ENCODE peak calls at places on chromosomes 11 and 22, in four cellular contexts. M is A549, L is tibial nerve, I is psoas muscle. A is an unnamed sample.

GRCh38 chr11:134395002-134395401 is 17.0 kb downstream of the B3GAT1 start:
- DNase-seq in M (no peak), L (no peak), I (no peak), A (peak; percentile 18)

GRCh38 chr22:27670701-27671412 is 130.7 kb downstream of the MN1 start:
- DNase-seq in M (no peak), L (no peak), I (peak; percentile 50), A (peak; percentile 49)

GRCh38 chr11:20351870-20352269 is 11.6 kb upstream of the HTATIP2 start:
- DNase-seq in M (no peak), L (no peak), I (no peak), A (no peak)

GRCh38 chr11:64400096-64400495 is 41.1 kb downstream of the RPS6KA4 start:
- DNase-seq in M (no peak), L (no peak), I (peak; percentile 39), A (no peak)

GRCh38 chr22:37299969-37300509 is 17.7 kb downstream of the CYTH4 start:
- DNase-seq in M (no peak), L (no peak), I (no peak), A (no peak)

GRCh38 chr11:35714882-35715612 is 52.5 kb downstream of the TRIM44 start:
- DNase-seq in M (no peak), L (no peak), I (no peak), A (no peak)

GRCh38 chr11:28343304-28344233 is 235.4 kb downstream of the METTL15 start:
- DNase-seq in M (peak; percentile 24), L (no peak), I (no peak), A (no peak)

GRCh38 chr22:41910599-41911291 is 4.1 kb downstream of the SHISA8 start:
- DNase-seq in M (no peak), L (no peak), I (no peak), A (no peak)

GRCh38 chr11:47394322-47395224 is 13.8 kb upstream of the SLC39A13 start:
- DNase-seq in M (no peak), L (no peak), I (peak; percentile 53), A (peak; percentile 65)

GRCh38 chr11:3206128-3206921 is 12.3 kb downstream of the MRGPRG start:
- DNase-seq in M (no peak), L (no peak), I (peak; percentile 3), A (peak; percentile 17)

GRCh38 chr11:44760917-44761545 is 34.3 kb downstream of the TSPAN18 start:
- DNase-seq in M (peak; percentile 71), L (peak; percentile 56), I (no peak), A (peak; percentile 29)

GRCh38 chr11:75403983-75404658 is 4.8 kb downstream of the RPS3 start:
- DNase-seq in M (no peak), L (no peak), I (no peak), A (no peak)

GRCh38 chr11:55607545-55607944 is at the start of gene OR4C11:
- DNase-seq in M (no peak), L (no peak), I (no peak), A (no peak)

GRCh38 chr22:43628253-43628649 is 183.9 kb downstream of the EFCAB6 start:
- DNase-seq in M (no peak), L (no peak), I (no peak), A (no peak)

GRCh38 chr11:111963786-111964385 is 26.7 kb downstream of the DIXDC1 start:
- DNase-seq in M (no peak), L (no peak), I (no peak), A (no peak)

GRCh38 chr22:46063861-46064235 is 86.5 kb upstream of the PPARA start:
- DNase-seq in M (no peak), L (peak; percentile 28), I (no peak), A (no peak)
- H3K4me1 ChIP-seq in M (peaks cover 20% of the 10 kb centered on the region), L (peaks cover 57% of the 10 kb centered on the region), I (peaks cover 63% of the 10 kb centered on the region), A (peaks cover 34% of the 10 kb centered on the region)

GRCh38 chr11:83069441-83070043 is 2.2 kb downstream of the RAB30 start:
- DNase-seq in M (no peak), L (no peak), I (no peak), A (no peak)
- H3K4me1 ChIP-seq in M (peaks cover 25% of the 10 kb centered on the region), L (peaks cover 26% of the 10 kb centered on the region), I (peaks cover 52% of the 10 kb centered on the region), A (peaks cover 14% of the 10 kb centered on the region)

DNA sequence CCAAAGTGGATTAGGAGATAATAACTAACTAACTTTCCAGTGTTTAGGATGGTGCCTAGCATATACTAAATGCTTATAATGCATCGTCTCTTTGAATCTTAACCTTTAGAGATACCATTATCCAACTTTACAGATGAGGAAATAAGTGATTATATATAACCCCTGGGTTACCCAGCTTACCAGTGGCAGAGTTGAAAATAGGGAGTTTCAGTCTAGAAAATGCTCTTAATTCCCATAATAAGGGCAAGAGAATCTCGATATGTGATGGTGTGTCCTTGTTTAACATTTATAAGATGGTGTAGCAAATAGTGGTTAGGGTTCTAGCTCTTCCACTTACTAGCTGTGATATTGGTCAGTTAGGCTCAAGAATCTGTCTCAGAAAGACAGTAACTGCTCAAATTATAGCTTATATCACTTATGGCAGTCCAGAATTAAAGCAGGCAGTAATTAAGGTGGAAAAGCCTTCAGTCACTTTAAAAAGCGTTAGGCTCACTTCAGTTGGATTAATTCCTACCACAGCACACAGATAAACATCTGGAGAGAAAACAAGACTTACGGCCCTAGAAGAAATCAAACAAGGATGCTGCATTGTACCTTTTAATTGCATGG is 6.3 kb downstream of the XBP1 start:
- DNase-seq in M (no peak), L (no peak), I (no peak), A (no peak)
- H3K4me1 ChIP-seq in M (peaks cover 33% of the 10 kb centered on the region), L (peaks cover 22% of the 10 kb centered on the region), I (peaks cover 39% of the 10 kb centered on the region), A (peaks cover 33% of the 10 kb centered on the region)

GRCh38 chr11:12695878-12696277 is 21.7 kb downstream of the TEAD1 start:
- DNase-seq in M (no peak), L (no peak), I (no peak), A (no peak)
- H3K4me1 ChIP-seq in M (peaks cover 93% of the 10 kb centered on the region), L (peaks cover 46% of the 10 kb centered on the region), I (peaks cover 88% of the 10 kb centered on the region), A (peaks cover 27% of the 10 kb centered on the region)

DNA sequence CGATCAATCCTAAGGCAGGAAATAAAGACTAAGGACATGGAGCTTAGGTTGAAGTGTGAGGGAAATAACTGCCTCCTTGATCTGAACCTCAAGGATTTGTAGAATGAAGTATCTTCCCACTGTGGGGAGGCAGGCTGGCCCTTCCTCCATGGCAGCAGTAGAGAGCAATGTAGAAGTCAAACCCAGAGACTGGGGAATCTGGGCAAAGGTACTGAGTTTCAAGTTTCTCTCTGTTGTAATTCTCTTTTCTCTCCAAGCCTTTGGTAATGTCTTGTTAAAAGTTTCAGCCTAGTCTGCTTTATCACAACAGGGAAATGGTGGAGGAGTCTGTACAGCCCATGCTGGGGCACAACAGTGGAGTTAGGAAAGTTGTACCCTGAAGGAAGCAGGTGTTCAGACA is 49.5 kb downstream of the ADM start:
- DNase-seq in M (no peak), L (no peak), I (no peak), A (no peak)
- H3K4me1 ChIP-seq in M (peaks cover 33% of the 10 kb centered on the region), L (peaks cover 3% of the 10 kb centered on the region), I (peaks cover 34% of the 10 kb centered on the region), A (no peaks in the 10 kb centered on the region)

GRCh38 chr11:61972796-61973602 is 5.6 kb upstream of the FTH1 start:
- DNase-seq in M (no peak), L (no peak), I (no peak), A (no peak)

GRCh38 chr11:61969838-61970452 is 2.5 kb upstream of the FTH1 start:
- DNase-seq in M (no peak), L (no peak), I (no peak), A (no peak)

GRCh38 chr11:61969391-61969758 is 1.9 kb upstream of the FTH1 start:
- DNase-seq in M (no peak), L (no peak), I (no peak), A (no peak)

GRCh38 chr11:61972112-61972795 is 4.8 kb upstream of the FTH1 start:
- DNase-seq in M (no peak), L (no peak), I (no peak), A (no peak)

GRCh38 chr11:61971177-61972111 is 4.0 kb upstream of the FTH1 start:
- DNase-seq in M (peak; percentile 88), L (peak; percentile 98), I (peak; percentile 98), A (peak; percentile 96)
- H3K4me1 ChIP-seq in M (peaks cover 78% of the 10 kb centered on the region), L (peaks cover 59% of the 10 kb centered on the region), I (peaks cover 65% of the 10 kb centered on the region), A (peaks cover 61% of the 10 kb centered on the region)

DNA sequence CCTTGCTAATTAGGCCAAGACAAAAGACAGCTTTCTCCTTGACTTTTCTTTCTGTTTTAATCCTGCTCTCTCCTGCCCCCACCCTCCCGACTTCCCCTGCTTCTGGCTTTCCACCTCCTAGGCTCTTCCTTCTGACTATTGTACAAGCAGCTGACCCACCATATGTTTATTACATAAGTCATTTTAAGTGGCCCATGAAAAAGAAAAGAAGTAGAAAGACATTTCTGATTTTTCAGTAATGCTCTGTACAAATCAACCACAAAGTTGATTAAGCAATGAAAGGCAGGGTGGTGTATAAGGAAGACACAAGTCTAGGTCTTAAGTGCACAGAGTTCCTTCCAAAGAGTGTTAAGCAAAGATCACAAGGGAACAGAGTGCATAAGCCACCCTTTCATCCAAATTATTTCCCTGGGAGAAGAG is 18.2 kb downstream of the JAML start:
- DNase-seq in M (no peak), L (peak; percentile 26), I (no peak), A (no peak)
- H3K4me1 ChIP-seq in M (no peaks in the 10 kb centered on the region), L (no peaks in the 10 kb centered on the region), I (no peaks in the 10 kb centered on the region), A (peaks cover 27% of the 10 kb centered on the region)

GRCh38 chr22:30859714-30860095 is 108.9 kb downstream of the MORC2 start:
- DNase-seq in M (no peak), L (no peak), I (no peak), A (no peak)
- H3K4me1 ChIP-seq in M (no peaks in the 10 kb centered on the region), L (no peaks in the 10 kb centered on the region), I (peaks cover 10% of the 10 kb centered on the region), A (no peaks in the 10 kb centered on the region)

DNA sequence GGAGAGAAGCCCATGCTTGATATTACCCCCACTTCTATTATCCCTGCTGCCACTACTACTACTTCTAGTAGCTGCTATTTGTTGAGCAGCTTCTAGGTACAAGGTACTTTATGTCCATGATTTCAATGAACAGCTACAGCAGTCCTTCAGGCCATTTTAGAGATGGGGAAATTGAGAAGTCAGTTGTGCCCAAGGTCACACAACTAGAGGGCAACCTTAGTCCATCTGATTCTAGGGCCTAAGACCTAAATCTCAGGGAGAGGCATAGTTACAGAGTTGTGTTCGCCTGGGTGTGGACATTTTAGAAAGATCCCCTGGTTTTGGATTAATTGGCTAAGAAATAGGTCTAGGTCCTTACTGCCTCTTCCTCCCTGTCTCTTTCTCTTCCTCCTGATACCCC is 52.3 kb downstream of the MICAL2 start:
- DNase-seq in M (no peak), L (no peak), I (no peak), A (no peak)
- H3K4me1 ChIP-seq in M (peaks cover 72% of the 10 kb centered on the region), L (peaks cover 37% of the 10 kb centered on the region), I (peaks cover 38% of the 10 kb centered on the region), A (peaks cover 79% of the 10 kb centered on the region)

A was measured in mucosa of descending colon.